ENCODE peak calls at places on chromosomes 7 and 10, in four cellular contexts. J is RWPE1, N is AG09309, T is transverse colon. X is an unnamed sample.

GRCh38 chr10:58322072-58322834 is 12.6 kb upstream of the UBE2D1 start:
- DNase-seq in J (no peak), N (no peak), T (peak; percentile 42), X (no peak)

GRCh38 chr10:24456319-24456718 is 247.4 kb downstream of the KIAA1217 start:
- DNase-seq in J (peak; percentile 64), T (no peak), N (peak; percentile 85), X (peak; percentile 20)

GRCh38 chr10:113603057-113603777 is 50.4 kb downstream of the HABP2 start:
- DNase-seq in N (no peak), J (no peak), T (no peak), X (no peak)

GRCh38 chr10:124308811-124309210 is 109.9 kb downstream of the OAT start:
- DNase-seq in J (no peak), N (no peak), T (no peak), X (no peak)

GRCh38 chr10:109956454-109957091 is 33.3 kb upstream of the XPNPEP1 start:
- DNase-seq in J (peak; percentile 64), N (no peak), T (no peak), X (peak; percentile 58)

GRCh38 chr7:97004931-97005763 is at the start of gene DLX6:
- DNase-seq in T (peak; percentile 38), J (peak; percentile 85), N (no peak), X (peak; percentile 94)

GRCh38 chr10:107409517-107409916 is 245.0 kb upstream of the SORCS1 start:
- DNase-seq in T (peak; percentile 34), N (no peak), J (peak; percentile 12), X (peak; percentile 22)

GRCh38 chr7:45086348-45087065 is 2.3 kb downstream of the NACAD start:
- DNase-seq in T (no peak), J (no peak), N (no peak), X (no peak)

GRCh38 chr7:261341-262250 is 28.4 kb upstream of the FOXL3 start:
- DNase-seq in N (no peak), T (no peak), J (no peak), X (no peak)

GRCh38 chr10:90960355-90960814 is 39.5 kb upstream of the ANKRD1 start:
- DNase-seq in N (peak; percentile 71), T (no peak), J (peak; percentile 48), X (no peak)

GRCh38 chr10:32049113-32049512 is 7.1 kb downstream of the KIF5B start:
- DNase-seq in T (no peak), J (no peak), N (no peak), X (no peak)

GRCh38 chr10:89869180-89869579 is 167.8 kb downstream of the KIF20B start:
- DNase-seq in N (no peak), J (no peak), T (no peak), X (no peak)

GRCh38 chr7:44867073-44867990 is 18.0 kb downstream of the PURB start:
- DNase-seq in N (peak; percentile 61), J (peak; percentile 71), T (no peak), X (no peak)

GRCh38 chr7:94449151-94449725 is 54.5 kb downstream of the COL1A2 start:
- DNase-seq in J (peak; percentile 48), T (no peak), N (no peak), X (no peak)

GRCh38 chr7:76282344-76283253 is 19.9 kb upstream of the HSPB1 start:
- DNase-seq in N (no peak), T (no peak), J (no peak), X (no peak)

GRCh38 chr7:79880312-79880711 is 254.3 kb upstream of the GNAI1 start:
- DNase-seq in T (no peak), J (no peak), N (no peak), X (peak; percentile 10)

GRCh38 chr7:41187322-41187721 is 515.6 kb downstream of the INHBA start:
- DNase-seq in N (no peak), J (peak; percentile 69), T (no peak), X (no peak)

GRCh38 chr10:50508315-50509051 is 115.3 kb downstream of the SGMS1 start:
- DNase-seq in T (no peak), N (no peak), J (no peak), X (no peak)

GRCh38 chr7:101952355-101953247 is 135.2 kb downstream of the CUX1 start:
- DNase-seq in N (peak; percentile 77), T (no peak), J (peak; percentile 71), X (no peak)

GRCh38 chr7:121286742-121287699 is 41.8 kb upstream of the WNT16 start:
- DNase-seq in T (no peak), J (peak; percentile 15), N (no peak), X (no peak)

GRCh38 chr7:155803418-155804376 is 8.6 kb downstream of the SHH start:
- DNase-seq in T (peak; percentile 82), J (no peak), N (no peak), X (no peak)

GRCh38 chr10:1551636-1552338 is 185.5 kb downstream of the ADARB2 start:
- DNase-seq in J (no peak), N (no peak), T (no peak), X (no peak)

GRCh38 chr7:4297843-4298219 is 384.3 kb upstream of the FOXK1 start:
- DNase-seq in N (no peak), J (no peak), T (no peak), X (no peak)

GRCh38 chr10:94024407-94024806 is 30.7 kb downstream of the PLCE1 start:
- DNase-seq in T (no peak), N (no peak), J (no peak), X (no peak)

GRCh38 chr10:42969909-42970308 is 107.0 kb upstream of the RET start:
- DNase-seq in T (no peak), J (no peak), N (no peak), X (no peak)

GRCh38 chr10:132443605-132443997 is 46.6 kb downstream of the PWWP2B start:
- DNase-seq in J (no peak), N (no peak), T (peak; percentile 66), X (peak; percentile 72)

GRCh38 chr7:111362660-111363059 is 199.6 kb downstream of the IMMP2L start:
- DNase-seq in N (no peak), T (no peak), J (peak; percentile 27), X (no peak)

GRCh38 chr7:8260871-8261707 is 878 bp downstream of the ICA1 start:
- DNase-seq in N (no peak), T (peak; percentile 61), J (peak; percentile 49), X (peak; percentile 47)

GRCh38 chr10:124671486-124672075 is 72.6 kb downstream of the FAM53B start:
- DNase-seq in T (no peak), J (peak; percentile 66), N (no peak), X (peak; percentile 57)

GRCh38 chr7:24199978-24200377 is 84.0 kb upstream of the NPY start:
- DNase-seq in T (no peak), J (no peak), N (no peak), X (no peak)

GRCh38 chr7:96825285-96825684 is 115.6 kb upstream of the SEM1 start:
- DNase-seq in J (no peak), N (no peak), T (no peak), X (no peak)

GRCh38 chr7:123220396-123220795 is 20.6 kb upstream of the SLC13A1 start:
- DNase-seq in T (no peak), N (no peak), J (no peak), X (no peak)

GRCh38 chr7:90824386-90825307 is 228.5 kb downstream of the CDK14 start:
- DNase-seq in J (peak; percentile 65), N (peak; percentile 82), T (no peak), X (no peak)

GRCh38 chr10:42962120-42962901 is 114.6 kb upstream of the RET start:
- DNase-seq in T (peak; percentile 2), N (no peak), J (no peak), X (no peak)

GRCh38 chr7:98202367-98203195 is 8.7 kb upstream of the BHLHA15 start:
- DNase-seq in N (no peak), J (no peak), T (peak; percentile 74), X (no peak)

GRCh38 chr7:24115661-24116060 is 168.3 kb upstream of the NPY start:
- DNase-seq in N (no peak), J (no peak), T (no peak), X (no peak)

GRCh38 chr10:89879121-89879520 is 177.7 kb downstream of the KIF20B start:
- DNase-seq in T (no peak), J (no peak), N (no peak), X (no peak)

GRCh38 chr10:119466655-119467054 is 75.9 kb downstream of the RGS10 start:
- DNase-seq in T (no peak), J (peak; percentile 36), N (no peak), X (no peak)

GRCh38 chr10:8874972-8875371 is 820.5 kb downstream of the GATA3 start:
- DNase-seq in T (no peak), N (no peak), J (peak; percentile 12), X (no peak)

GRCh38 chr10:22932626-22933370 is 4.9 kb downstream of the ARMC3 start:
- DNase-seq in N (no peak), T (no peak), J (no peak), X (no peak)
- TF ChIP-seq CTCF in N (no peak), T (no peak), J (no peak), X (no peak)

DNA sequence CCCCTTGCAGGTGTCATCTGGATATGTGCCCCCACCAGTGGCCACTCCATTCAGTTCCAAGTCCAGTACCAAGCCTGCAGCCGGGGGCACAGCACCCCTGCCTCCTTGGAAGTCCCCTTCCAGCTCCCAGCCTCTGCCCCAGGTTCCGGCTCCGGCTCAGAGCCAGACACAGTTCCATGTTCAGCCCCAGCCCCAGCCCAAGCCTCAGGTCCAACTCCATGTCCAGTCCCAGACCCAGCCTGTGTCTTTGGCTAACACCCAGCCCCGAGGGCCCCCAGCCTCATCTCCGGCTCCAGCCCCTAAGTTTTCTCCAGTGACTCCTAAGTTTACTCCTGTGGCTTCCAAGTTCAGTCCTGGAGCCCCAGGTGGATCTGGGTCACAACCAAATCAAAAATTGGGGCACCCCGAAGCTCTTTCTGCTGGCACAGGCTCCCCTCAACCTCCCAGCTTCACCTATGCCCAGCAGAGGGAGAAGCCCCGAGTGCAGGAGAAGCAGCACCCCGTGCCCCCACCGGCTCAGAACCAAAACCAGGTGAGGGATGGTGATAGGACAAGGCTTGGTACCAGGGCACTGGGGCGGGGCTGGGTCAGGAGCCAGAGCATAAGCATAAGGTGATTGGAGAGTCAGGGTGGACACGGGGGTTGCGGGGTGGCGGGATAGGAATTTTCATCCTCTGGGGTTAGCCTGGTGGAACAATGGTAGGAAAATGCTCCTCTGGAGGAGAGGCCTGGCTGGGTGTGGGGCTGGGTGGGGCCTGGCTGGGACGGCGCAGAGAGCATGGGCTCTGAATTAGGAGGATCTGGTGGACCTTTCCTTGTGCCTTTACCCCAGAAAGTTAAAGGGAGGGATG is 1.9 kb downstream of the ZYX start:
- DNase-seq in N (no peak), T (no peak), J (no peak), X (no peak)
- TF ChIP-seq CTCF in N (no peak), T (no peak), J (no peak), X (no peak)

DNA sequence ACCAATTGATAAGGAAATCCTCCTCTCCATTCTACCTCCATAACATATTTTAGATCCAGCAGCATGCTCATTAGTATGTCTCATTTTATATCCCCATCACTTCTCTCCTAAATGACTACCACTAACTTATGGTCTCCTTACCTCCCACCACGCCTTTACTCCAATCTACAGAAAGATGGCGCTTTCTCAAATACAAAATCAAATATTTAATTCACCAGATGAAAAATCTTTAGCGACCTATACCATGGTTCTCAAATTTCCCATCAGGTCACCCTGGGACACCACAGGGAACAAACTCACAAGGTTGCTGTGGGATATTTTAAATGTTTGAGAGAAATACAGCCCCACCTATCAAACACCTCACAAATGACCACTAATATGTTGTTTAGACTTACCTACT is 27.0 kb upstream of the EBLN1 start:
- DNase-seq in J (no peak), T (no peak), N (no peak), X (no peak)
- TF ChIP-seq CTCF in J (no peak), T (no peak), N (no peak), X (no peak)

DNA sequence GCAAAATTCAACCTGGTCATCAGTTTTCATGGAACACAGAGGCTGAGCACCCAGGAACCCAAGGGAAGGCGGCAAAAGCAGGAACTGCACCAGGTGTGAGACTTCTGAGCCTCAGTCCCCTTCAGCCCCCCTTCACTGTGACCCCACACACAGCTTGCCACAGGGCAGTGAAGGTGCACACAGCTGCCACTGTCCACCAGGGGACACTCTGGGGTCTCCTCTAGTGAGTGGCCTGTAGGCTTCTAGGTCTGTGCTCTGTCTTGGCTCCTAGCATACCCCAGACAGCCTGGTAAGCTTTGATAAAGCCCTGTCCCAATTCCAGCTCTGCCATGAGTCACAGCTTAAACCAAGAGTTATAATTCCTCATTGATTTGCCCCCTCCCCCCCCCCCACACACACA is 12.1 kb downstream of the KCNH2 start:
- DNase-seq in N (no peak), T (no peak), J (no peak), X (peak; percentile 82)
- TF ChIP-seq CTCF in N (peak; percentile 15), T (no peak), J (no peak), X (peak; percentile 92)